ENCODE peak calls at places on chromosomes 2 and 18, in seven cellular contexts. Z is neural progenitor cell, B is ecto neural progenitor cell, X is RWPE1, W is HEK293T, P is dorsolateral prefrontal cortex, T is SJSA1. K is an unnamed sample.
A peak's percentile ranks its signal among the peaks of the same experiment; 100 is the strongest.

GRCh38 chr2:3349211-3349693 is 28.4 kb downstream of the EIPR1 start:
- DNase-seq in Z (no peak), B (no peak), X (no peak), W (no peak), P (peak; percentile 87), T (no peak), K (no peak)

GRCh38 chr2:65057391-65058052 is 1.3 kb downstream of the CEP68 start:
- DNase-seq in Z (no peak), B (no peak), X (no peak), W (no peak), P (no peak), T (peak; percentile 56), K (peak; percentile 21)

GRCh38 chr2:58146707-58147106 is 94.4 kb downstream of the FANCL start:
- DNase-seq in Z (no peak), B (no peak), X (peak; percentile 38), W (no peak), P (no peak), T (no peak), K (no peak)

GRCh38 chr2:3144856-3145255 is 232.8 kb downstream of the EIPR1 start:
- DNase-seq in Z (no peak), B (no peak), X (no peak), W (no peak), P (no peak), T (no peak), K (no peak)

GRCh38 chr2:230520875-230521155 is 104.8 kb downstream of the SP100 start:
- DNase-seq in Z (no peak), B (no peak), X (peak; percentile 44), W (no peak), P (no peak), T (no peak), K (no peak)

GRCh38 chr2:179571141-179571713 is 290.2 kb downstream of the ZNF385B start:
- DNase-seq in Z (no peak), B (no peak), X (no peak), W (no peak), P (no peak), T (no peak), K (no peak)

GRCh38 chr2:159574246-159574645 is 42.1 kb downstream of the BAZ2B start:
- DNase-seq in Z (no peak), B (no peak), X (no peak), W (no peak), P (no peak), T (no peak), K (no peak)

GRCh38 chr2:185780890-185781289 is 42.3 kb downstream of the FSIP2 start:
- DNase-seq in Z (no peak), B (no peak), X (no peak), W (no peak), P (no peak), T (no peak), K (no peak)

GRCh38 chr18:6885992-6886823 is 156.7 kb downstream of the ARHGAP28 start:
- DNase-seq in Z (peak; percentile 83), B (peak; percentile 59), X (peak; percentile 46), W (peak; percentile 48), P (no peak), T (peak; percentile 26), K (peak; percentile 71)

GRCh38 chr2:191930205-191930604 is 83.3 kb upstream of the CAVIN2 start:
- DNase-seq in Z (no peak), B (no peak), X (no peak), W (no peak), P (no peak), T (no peak), K (no peak)

GRCh38 chr18:79472176-79472575 is 76.4 kb downstream of the NFATC1 start:
- DNase-seq in Z (no peak), B (no peak), X (no peak), W (no peak), P (no peak), T (no peak), K (no peak)

GRCh38 chr18:48680871-48681270 is 142.0 kb downstream of the CTIF start:
- DNase-seq in Z (peak; percentile 82), B (peak; percentile 78), X (no peak), W (no peak), P (peak; percentile 64), T (no peak), K (no peak)

K was measured in NCI-H748 treated with DMSO at 0.1 percent for 48 hours.